ENCODE peak calls at places on chromosomes 1 and 21, in six cellular contexts. M is transverse colon, N is MM.1S, J is body of pancreas, P is sigmoid colon, T is breast epithelium. E is an unnamed sample.
A peak's percentile ranks its signal among the peaks of the same experiment; 100 is the strongest.

GRCh38 chr21:44300262-44300959 is 558 bp downstream of the PFKL start:
- DNase-seq in M (peak; percentile 87), N (peak; percentile 80), J (peak; percentile 71), P (peak; percentile 88), T (peak; percentile 80), E (peak; percentile 84)

GRCh38 chr1:211332839-211333238 is 6.2 kb downstream of the TRAF5 start:
- DNase-seq in M (no peak), N (no peak), J (no peak), P (no peak), T (no peak), E (no peak)

GRCh38 chr1:157004286-157004685 is 41.3 kb downstream of the ARHGEF11 start:
- DNase-seq in M (no peak), N (no peak), J (no peak), P (no peak), T (no peak), E (no peak)

GRCh38 chr1:41727749-41728115 is 191.0 kb downstream of the HIVEP3 start:
- DNase-seq in M (no peak), N (no peak), J (no peak), P (peak; percentile 56), T (no peak), E (no peak)

GRCh38 chr1:91124989-91125417 is 103.2 kb upstream of the ZNF644 start:
- DNase-seq in M (no peak), N (peak; percentile 38), J (no peak), P (no peak), T (no peak), E (no peak)

GRCh38 chr1:3625151-3625907 is 514 bp downstream of the TPRG1L start:
- DNase-seq in M (peak; percentile 72), N (peak; percentile 18), J (peak; percentile 41), P (peak; percentile 75), T (no peak), E (peak; percentile 69)

GRCh38 chr1:233704125-233704881 is 90.4 kb downstream of the KCNK1 start:
- DNase-seq in M (no peak), N (no peak), J (no peak), P (no peak), T (no peak), E (no peak)

GRCh38 chr1:213041443-213041842 is 9.6 kb upstream of the RPS6KC1 start:
- DNase-seq in M (no peak), N (no peak), J (no peak), P (no peak), T (no peak), E (no peak)

GRCh38 chr1:65178235-65178634 is 30.2 kb downstream of the AK4 start:
- DNase-seq in M (no peak), N (no peak), J (no peak), P (no peak), T (no peak), E (no peak)

GRCh38 chr1:11691928-11692711 is 610 bp downstream of the DRAXIN start:
- DNase-seq in M (no peak), N (no peak), J (no peak), P (no peak), T (no peak), E (no peak)

GRCh38 chr1:115748396-115749130 is 20.0 kb downstream of the CASQ2 start:
- DNase-seq in M (no peak), N (no peak), J (no peak), P (no peak), T (no peak), E (no peak)

GRCh38 chr1:178039826-178040380 is 54.0 kb upstream of the RASAL2 start:
- DNase-seq in M (no peak), N (peak; percentile 4), J (no peak), P (no peak), T (no peak), E (no peak)

GRCh38 chr1:165129568-165130164 is 226.8 kb downstream of the LMX1A start:
- DNase-seq in M (peak; percentile 63), N (peak; percentile 94), J (peak; percentile 68), P (no peak), T (peak; percentile 61), E (peak; percentile 59)

GRCh38 chr1:10716840-10717239 is 79.6 kb downstream of the CASZ1 start:
- DNase-seq in M (no peak), N (no peak), J (no peak), P (no peak), T (no peak), E (no peak)

GRCh38 chr1:161770250-161770649 is 4.1 kb downstream of the ATF6 start:
- DNase-seq in M (no peak), N (no peak), J (no peak), P (no peak), T (no peak), E (no peak)

GRCh38 chr1:116785006-116785405 is 30.8 kb downstream of the CD2 start:
- DNase-seq in M (no peak), N (no peak), J (no peak), P (no peak), T (no peak), E (no peak)

GRCh38 chr1:11845641-11846335 is 1.8 kb downstream of the NPPA start:
- DNase-seq in M (no peak), N (peak; percentile 15), J (no peak), P (no peak), T (no peak), E (no peak)

GRCh38 chr1:205316179-205316578 is 5.4 kb downstream of the NUAK2 start:
- DNase-seq in M (no peak), N (peak; percentile 54), J (no peak), P (no peak), T (no peak), E (no peak)
- H3K4me1 ChIP-seq in M (peaks cover 89% of the 10 kb centered on the region), N (peaks cover 79% of the 10 kb centered on the region), J (peaks cover 80% of the 10 kb centered on the region), P (peaks cover 38% of the 10 kb centered on the region), T (no peaks in the 10 kb centered on the region), E (peaks cover 67% of the 10 kb centered on the region)

GRCh38 chr1:202162049-202162417 is 1.6 kb upstream of the PTPN7 start:
- DNase-seq in M (peak; percentile 32), N (peak; percentile 0), J (no peak), P (no peak), T (no peak), E (peak; percentile 75)

GRCh38 chr1:202158810-202159533 is 1.4 kb downstream of the PTPN7 start:
- DNase-seq in M (no peak), N (peak; percentile 75), J (no peak), P (no peak), T (no peak), E (no peak)

GRCh38 chr1:202159534-202160371 is 649 bp downstream of the PTPN7 start:
- DNase-seq in M (peak; percentile 60), N (peak; percentile 75), J (no peak), P (no peak), T (no peak), E (no peak)

GRCh38 chr1:202161151-202162048 is 998 bp upstream of the PTPN7 start:
- DNase-seq in M (no peak), N (no peak), J (no peak), P (no peak), T (no peak), E (no peak)

GRCh38 chr1:202160377-202160940 is at the start of gene PTPN7:
- DNase-seq in M (peak; percentile 61), N (peak; percentile 86), J (no peak), P (no peak), T (no peak), E (peak; percentile 88)
- TF ChIP-seq CTCF in M (no peak), N (peak; percentile 92), J (no peak), P (no peak), T (no peak), E (no peak)

GRCh38 chr1:214604543-214604942 is 1.5 kb downstream of the CENPF start:
- DNase-seq in M (no peak), N (no peak), J (no peak), P (no peak), T (no peak), E (no peak)

GRCh38 chr1:214602764-214603657 is at the start of gene CENPF:
- DNase-seq in M (peak; percentile 94), N (peak; percentile 100), J (peak; percentile 96), P (peak; percentile 98), T (peak; percentile 96), E (peak; percentile 95)

GRCh38 chr1:214609692-214610091 is 6.7 kb downstream of the CENPF start:
- DNase-seq in M (no peak), N (no peak), J (no peak), P (no peak), T (no peak), E (no peak)

DNA sequence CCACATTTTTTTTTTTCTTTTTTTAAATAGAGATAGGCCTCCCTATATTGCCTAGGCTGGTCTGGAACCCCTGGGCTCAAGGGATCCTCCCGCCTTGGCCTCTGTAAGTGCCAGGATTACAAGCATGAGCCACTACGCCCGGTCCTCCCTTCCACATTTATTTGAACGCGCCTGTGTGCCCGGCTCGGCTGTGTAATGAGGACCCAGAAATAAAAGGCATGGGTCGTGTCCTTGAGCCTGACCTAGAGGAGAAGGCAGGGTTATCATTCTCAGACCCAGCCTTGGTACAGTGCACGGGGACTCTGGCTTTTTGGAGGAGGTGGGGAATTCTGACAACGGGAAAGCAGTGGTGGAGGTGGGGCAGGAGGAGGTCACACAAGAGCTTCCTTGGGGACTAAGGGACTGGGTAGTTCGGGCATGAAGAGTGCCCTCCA is 841 bp downstream of the CENPF start:
- DNase-seq in M (no peak), N (peak; percentile 13), J (no peak), P (no peak), T (no peak), E (no peak)
- H3K4me1 ChIP-seq in M (peaks cover 10% of the 10 kb centered on the region), N (peaks cover 7% of the 10 kb centered on the region), J (peaks cover 13% of the 10 kb centered on the region), P (peaks cover 11% of the 10 kb centered on the region), T (no peaks in the 10 kb centered on the region), E (peaks cover 3% of the 10 kb centered on the region)

GRCh38 chr1:30111431-30111830 is 612.0 kb downstream of the MATN1 start:
- DNase-seq in M (peak; percentile 51), N (peak; percentile 15), J (peak; percentile 33), P (no peak), T (no peak), E (peak; percentile 66)
- TF ChIP-seq CTCF in M (peak; percentile 52), N (peak; percentile 27), J (no peak), P (peak; percentile 38), T (peak; percentile 27), E (peak; percentile 13)

GRCh38 chr21:29520146-29520545 is 221.4 kb downstream of the BACH1 start:
- DNase-seq in M (no peak), N (no peak), J (no peak), P (no peak), T (no peak), E (no peak)
- H3K4me1 ChIP-seq in M (peaks cover 10% of the 10 kb centered on the region), N (no peaks in the 10 kb centered on the region), J (peaks cover 8% of the 10 kb centered on the region), P (peaks cover 12% of the 10 kb centered on the region), T (no peaks in the 10 kb centered on the region), E (no peaks in the 10 kb centered on the region)

GRCh38 chr1:195376190-195376589 is 1232.0 kb downstream of the KCNT2 start:
- DNase-seq in M (no peak), N (peak; percentile 25), J (no peak), P (no peak), T (no peak), E (no peak)
- TF ChIP-seq CTCF in M (no peak), N (peak; percentile 34), J (no peak), P (no peak), T (no peak), E (no peak)